ENCODE peak calls at places on chromosomes 3 and 15, in ten cellular contexts. One of them, this sample, is unnamed.

GRCh38 chr3:156676467-156677119 is 2.2 kb downstream of the TIPARP start:
- DNase-seq in GM12864: no peak
- DNase-seq in dorsolateral prefrontal cortex: no peak
- DNase-seq in brain microvascular endothelial cell: no peak
- DNase-seq in endodermal cell: no peak
- DNase-seq in foreskin fibroblast: peak
- DNase-seq in cardiac fibroblast: peak
- DNase-seq in H7: no peak
- DNase-seq in A549: peak
- DNase-seq in psoas muscle: no peak
- DNase-seq in this sample: peak

GRCh38 chr3:148697311-148698189 is at the start of gene AGTR1:
- DNase-seq in GM12864: no peak
- DNase-seq in cardiac fibroblast: peak
- DNase-seq in brain microvascular endothelial cell: peak
- DNase-seq in psoas muscle: peak
- DNase-seq in A549: peak
- DNase-seq in endodermal cell: peak
- DNase-seq in foreskin fibroblast: peak
- DNase-seq in dorsolateral prefrontal cortex: peak
- DNase-seq in H7: peak
- DNase-seq in this sample: no peak

GRCh38 chr3:15665510-15666150 is 64.1 kb downstream of the BTD start:
- DNase-seq in H7: no peak
- DNase-seq in endodermal cell: no peak
- DNase-seq in dorsolateral prefrontal cortex: no peak
- DNase-seq in A549: no peak
- DNase-seq in GM12864: no peak
- DNase-seq in foreskin fibroblast: peak
- DNase-seq in brain microvascular endothelial cell: no peak
- DNase-seq in psoas muscle: no peak
- DNase-seq in cardiac fibroblast: no peak
- DNase-seq in this sample: no peak

GRCh38 chr3:29973763-29974162 is 632.6 kb upstream of the TGFBR2 start:
- DNase-seq in cardiac fibroblast: no peak
- DNase-seq in dorsolateral prefrontal cortex: no peak
- DNase-seq in brain microvascular endothelial cell: no peak
- DNase-seq in endodermal cell: no peak
- DNase-seq in A549: no peak
- DNase-seq in GM12864: no peak
- DNase-seq in psoas muscle: no peak
- DNase-seq in foreskin fibroblast: no peak
- DNase-seq in H7: no peak
- DNase-seq in this sample: no peak

GRCh38 chr3:107366766-107367165 is 10.5 kb upstream of the CCDC54 start:
- DNase-seq in GM12864: no peak
- DNase-seq in A549: peak
- DNase-seq in cardiac fibroblast: no peak
- DNase-seq in foreskin fibroblast: peak
- DNase-seq in H7: peak
- DNase-seq in endodermal cell: no peak
- DNase-seq in psoas muscle: no peak
- DNase-seq in brain microvascular endothelial cell: peak
- DNase-seq in dorsolateral prefrontal cortex: no peak
- DNase-seq in this sample: no peak

GRCh38 chr3:44862221-44862637 is 517 bp downstream of the TMEM42 start:
- DNase-seq in cardiac fibroblast: peak
- DNase-seq in dorsolateral prefrontal cortex: no peak
- DNase-seq in GM12864: no peak
- DNase-seq in A549: peak
- DNase-seq in psoas muscle: no peak
- DNase-seq in H7: no peak
- DNase-seq in foreskin fibroblast: no peak
- DNase-seq in brain microvascular endothelial cell: peak
- DNase-seq in endodermal cell: no peak
- DNase-seq in this sample: peak

GRCh38 chr3:18872466-18872865 is 275.8 kb upstream of the KCNH8 start:
- DNase-seq in endodermal cell: no peak
- DNase-seq in psoas muscle: no peak
- DNase-seq in foreskin fibroblast: no peak
- DNase-seq in GM12864: no peak
- DNase-seq in dorsolateral prefrontal cortex: no peak
- DNase-seq in brain microvascular endothelial cell: no peak
- DNase-seq in A549: no peak
- DNase-seq in H7: no peak
- DNase-seq in cardiac fibroblast: no peak
- DNase-seq in this sample: no peak

GRCh38 chr3:194176274-194176991 is 40.5 kb downstream of the HES1 start:
- DNase-seq in A549: no peak
- DNase-seq in cardiac fibroblast: no peak
- DNase-seq in psoas muscle: no peak
- DNase-seq in dorsolateral prefrontal cortex: no peak
- DNase-seq in H7: peak
- DNase-seq in foreskin fibroblast: peak
- DNase-seq in brain microvascular endothelial cell: no peak
- DNase-seq in endodermal cell: peak
- DNase-seq in GM12864: no peak
- DNase-seq in this sample: no peak

GRCh38 chr3:49745986-49746385 is 22.2 kb upstream of the GMPPB start:
- DNase-seq in endodermal cell: no peak
- DNase-seq in foreskin fibroblast: peak
- DNase-seq in cardiac fibroblast: peak
- DNase-seq in A549: no peak
- DNase-seq in psoas muscle: no peak
- DNase-seq in dorsolateral prefrontal cortex: no peak
- DNase-seq in GM12864: no peak
- DNase-seq in brain microvascular endothelial cell: no peak
- DNase-seq in H7: no peak
- DNase-seq in this sample: no peak

GRCh38 chr3:188854395-188855149 is 317.2 kb upstream of the TPRG1 start:
- DNase-seq in endodermal cell: no peak
- DNase-seq in foreskin fibroblast: peak
- DNase-seq in GM12864: no peak
- DNase-seq in A549: no peak
- DNase-seq in psoas muscle: no peak
- DNase-seq in H7: no peak
- DNase-seq in brain microvascular endothelial cell: no peak
- DNase-seq in dorsolateral prefrontal cortex: no peak
- DNase-seq in cardiac fibroblast: peak
- DNase-seq in this sample: peak

GRCh38 chr15:80061581-80061980 is 2.1 kb downstream of the ZFAND6 start:
- DNase-seq in GM12864: no peak
- DNase-seq in endodermal cell: no peak
- DNase-seq in foreskin fibroblast: peak
- DNase-seq in A549: no peak
- DNase-seq in brain microvascular endothelial cell: no peak
- DNase-seq in H7: no peak
- DNase-seq in cardiac fibroblast: peak
- DNase-seq in psoas muscle: no peak
- DNase-seq in dorsolateral prefrontal cortex: no peak
- DNase-seq in this sample: no peak

GRCh38 chr3:53164911-53165310 is 3.9 kb downstream of the PRKCD start:
- DNase-seq in cardiac fibroblast: no peak
- DNase-seq in psoas muscle: no peak
- DNase-seq in H7: peak
- DNase-seq in GM12864: no peak
- DNase-seq in endodermal cell: peak
- DNase-seq in dorsolateral prefrontal cortex: no peak
- DNase-seq in foreskin fibroblast: no peak
- DNase-seq in brain microvascular endothelial cell: no peak
- DNase-seq in A549: no peak
- DNase-seq in this sample: no peak

GRCh38 chr3:53161820-53162671 is 1.0 kb downstream of the PRKCD start:
- DNase-seq in endodermal cell: peak
- DNase-seq in brain microvascular endothelial cell: no peak
- DNase-seq in A549: peak
- DNase-seq in psoas muscle: peak
- DNase-seq in cardiac fibroblast: peak
- DNase-seq in GM12864: no peak
- DNase-seq in H7: peak
- DNase-seq in foreskin fibroblast: peak
- DNase-seq in dorsolateral prefrontal cortex: no peak
- DNase-seq in this sample: peak

GRCh38 chr3:53161345-53161819 is 373 bp downstream of the PRKCD start:
- DNase-seq in H7: no peak
- DNase-seq in foreskin fibroblast: peak
- DNase-seq in GM12864: no peak
- DNase-seq in cardiac fibroblast: peak
- DNase-seq in endodermal cell: no peak
- DNase-seq in psoas muscle: peak
- DNase-seq in brain microvascular endothelial cell: no peak
- DNase-seq in A549: no peak
- DNase-seq in dorsolateral prefrontal cortex: no peak
- DNase-seq in this sample: peak

GRCh38 chr3:53163459-53164387 is 2.7 kb downstream of the PRKCD start:
- DNase-seq in psoas muscle: no peak
- DNase-seq in H7: peak
- DNase-seq in GM12864: no peak
- DNase-seq in brain microvascular endothelial cell: no peak
- DNase-seq in endodermal cell: no peak
- DNase-seq in foreskin fibroblast: peak
- DNase-seq in cardiac fibroblast: no peak
- DNase-seq in dorsolateral prefrontal cortex: no peak
- DNase-seq in A549: no peak
- DNase-seq in this sample: peak

GRCh38 chr3:53162672-53163458 is 1.9 kb downstream of the PRKCD start:
- DNase-seq in foreskin fibroblast: peak
- DNase-seq in cardiac fibroblast: peak
- DNase-seq in A549: no peak
- DNase-seq in endodermal cell: peak
- DNase-seq in dorsolateral prefrontal cortex: no peak
- DNase-seq in psoas muscle: no peak
- DNase-seq in H7: peak
- DNase-seq in brain microvascular endothelial cell: no peak
- DNase-seq in GM12864: no peak
- DNase-seq in this sample: peak
- H3K4me3 ChIP-seq in foreskin fibroblast: peak
- H3K4me3 ChIP-seq in cardiac fibroblast: peak
- H3K4me3 ChIP-seq in A549: peak
- H3K4me3 ChIP-seq in endodermal cell: peak
- H3K4me3 ChIP-seq in dorsolateral prefrontal cortex: peak
- H3K4me3 ChIP-seq in psoas muscle: peak
- H3K4me3 ChIP-seq in H7: no peak
- H3K4me3 ChIP-seq in brain microvascular endothelial cell: peak
- H3K4me3 ChIP-seq in GM12864: peak
- H3K4me3 ChIP-seq in this sample: peak

DNA sequence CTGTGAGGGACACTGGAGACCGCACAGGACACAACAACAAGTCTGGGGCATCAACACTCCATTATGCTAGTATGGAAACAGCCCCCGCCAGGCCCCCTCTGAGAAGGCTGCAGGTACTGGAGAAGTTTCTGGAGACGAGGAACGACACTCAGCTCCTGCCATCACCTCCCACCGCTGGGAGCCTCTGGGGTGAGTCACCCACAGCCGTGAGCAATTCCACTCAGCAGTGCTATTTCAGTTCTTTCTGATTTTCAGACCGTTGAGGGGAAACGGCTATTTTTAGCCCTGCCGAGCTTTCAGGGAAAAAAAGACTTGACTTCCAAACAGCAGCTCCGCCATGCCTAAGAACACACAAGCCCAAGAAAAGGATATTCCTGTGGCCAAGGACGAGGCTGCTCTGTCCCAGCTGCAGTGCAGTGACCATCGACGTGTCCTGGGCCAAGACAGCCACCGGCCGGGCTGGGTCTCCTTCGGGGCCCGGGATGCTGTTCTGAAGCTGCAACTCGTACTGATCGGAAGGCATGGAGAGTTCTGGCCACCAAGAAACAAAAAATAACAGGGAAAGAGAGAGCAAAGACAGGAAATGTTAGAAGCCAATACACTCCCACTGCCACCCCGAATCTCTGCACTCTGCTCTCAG is 40.8 kb downstream of the NUP210 start:
- DNase-seq in A549: no peak
- DNase-seq in dorsolateral prefrontal cortex: peak
- DNase-seq in cardiac fibroblast: peak
- DNase-seq in psoas muscle: peak
- DNase-seq in foreskin fibroblast: peak
- DNase-seq in endodermal cell: no peak
- DNase-seq in GM12864: no peak
- DNase-seq in H7: no peak
- DNase-seq in brain microvascular endothelial cell: peak
- DNase-seq in this sample: no peak
- H3K4me3 ChIP-seq in A549: no peak
- H3K4me3 ChIP-seq in dorsolateral prefrontal cortex: no peak
- H3K4me3 ChIP-seq in cardiac fibroblast: no peak
- H3K4me3 ChIP-seq in psoas muscle: no peak
- H3K4me3 ChIP-seq in foreskin fibroblast: no peak
- H3K4me3 ChIP-seq in endodermal cell: no peak
- H3K4me3 ChIP-seq in GM12864: no peak
- H3K4me3 ChIP-seq in H7: no peak
- H3K4me3 ChIP-seq in brain microvascular endothelial cell: peak
- H3K4me3 ChIP-seq in this sample: no peak

DNA sequence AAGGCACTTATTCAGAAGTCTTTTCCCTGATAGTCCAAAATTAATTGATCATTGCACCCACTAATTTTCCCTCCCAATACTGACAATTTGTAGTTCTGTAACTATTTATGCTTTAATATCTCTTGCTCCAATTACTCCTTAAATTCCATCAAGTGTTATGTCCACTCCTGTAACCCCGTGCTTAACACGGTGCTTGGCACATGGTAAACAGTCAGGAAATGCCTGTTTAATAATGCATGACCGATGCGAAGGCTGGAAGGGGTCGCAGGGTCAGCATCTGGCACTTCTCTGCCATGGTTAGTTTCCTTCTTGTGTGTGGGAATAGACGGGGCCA is 553 bp upstream of the SEC22A start:
- DNase-seq in brain microvascular endothelial cell: no peak
- DNase-seq in H7: no peak
- DNase-seq in foreskin fibroblast: no peak
- DNase-seq in dorsolateral prefrontal cortex: no peak
- DNase-seq in psoas muscle: no peak
- DNase-seq in A549: no peak
- DNase-seq in GM12864: no peak
- DNase-seq in endodermal cell: no peak
- DNase-seq in cardiac fibroblast: no peak
- DNase-seq in this sample: no peak
- H3K4me3 ChIP-seq in brain microvascular endothelial cell: peak
- H3K4me3 ChIP-seq in H7: peak
- H3K4me3 ChIP-seq in foreskin fibroblast: peak
- H3K4me3 ChIP-seq in dorsolateral prefrontal cortex: peak
- H3K4me3 ChIP-seq in psoas muscle: peak
- H3K4me3 ChIP-seq in A549: peak
- H3K4me3 ChIP-seq in GM12864: peak
- H3K4me3 ChIP-seq in endodermal cell: peak
- H3K4me3 ChIP-seq in cardiac fibroblast: peak
- H3K4me3 ChIP-seq in this sample: peak

DNA sequence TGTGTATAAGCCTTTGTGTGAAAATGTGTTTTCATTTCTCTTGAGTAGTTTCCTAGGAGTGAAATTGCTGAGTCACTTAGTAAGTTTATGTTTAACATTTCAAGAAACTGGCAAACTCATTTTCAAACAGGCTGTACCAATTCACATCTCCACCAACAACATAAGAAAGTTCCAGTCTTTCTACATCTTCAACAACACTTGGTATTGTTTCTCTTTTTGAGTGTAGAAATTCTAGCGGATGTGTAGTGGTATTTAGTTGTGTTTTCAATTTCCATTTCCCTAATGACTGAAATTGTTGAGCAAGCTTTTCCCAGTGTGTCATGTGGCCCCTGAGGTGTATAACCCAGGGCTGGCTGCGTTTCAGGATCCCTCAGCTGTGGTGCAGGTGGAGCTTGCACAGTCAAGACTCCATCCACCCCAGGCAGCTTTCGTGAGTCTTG is 258.5 kb downstream of the PDCD6IP start:
- DNase-seq in brain microvascular endothelial cell: no peak
- DNase-seq in GM12864: peak
- DNase-seq in psoas muscle: no peak
- DNase-seq in cardiac fibroblast: peak
- DNase-seq in dorsolateral prefrontal cortex: no peak
- DNase-seq in A549: peak
- DNase-seq in endodermal cell: no peak
- DNase-seq in foreskin fibroblast: no peak
- DNase-seq in H7: no peak
- DNase-seq in this sample: no peak
- H3K4me3 ChIP-seq in brain microvascular endothelial cell: no peak
- H3K4me3 ChIP-seq in GM12864: no peak
- H3K4me3 ChIP-seq in psoas muscle: no peak
- H3K4me3 ChIP-seq in cardiac fibroblast: no peak
- H3K4me3 ChIP-seq in dorsolateral prefrontal cortex: no peak
- H3K4me3 ChIP-seq in A549: no peak
- H3K4me3 ChIP-seq in endodermal cell: no peak
- H3K4me3 ChIP-seq in foreskin fibroblast: no peak
- H3K4me3 ChIP-seq in H7: no peak
- H3K4me3 ChIP-seq in this sample: no peak